ENCODE peak calls at places on chromosomes 3 and 15, in six cellular contexts. D is keratinocyte, Z is upper lobe of left lung, R is upper lobe of right lung, A is neural progenitor cell, G is cardiac muscle cell. U is an unnamed sample. For H3K36me3, the result is how much of the 10 kb centered on the place peaks cover.

GRCh38 chr15:94199725-94200124 is 31.6 kb upstream of the MCTP2 start:
- DNase-seq in A (no peak), D (no peak), G (no peak), R (no peak), Z (no peak), U (no peak)

GRCh38 chr3:169362261-169362660 is 301.3 kb downstream of the MECOM start:
- DNase-seq in R (no peak), A (no peak), G (peak), Z (no peak), D (no peak), U (no peak)

GRCh38 chr3:72054976-72055375 is 270.0 kb upstream of the PROK2 start:
- DNase-seq in D (no peak), G (no peak), R (no peak), A (no peak), Z (no peak), U (no peak)

GRCh38 chr15:45184562-45185041 is 3.2 kb downstream of the SHF start:
- DNase-seq in Z (peak), D (no peak), G (no peak), A (no peak), R (no peak), U (no peak)

GRCh38 chr15:77650285-77650684 is 17.6 kb upstream of the LINGO1 start:
- DNase-seq in G (peak), Z (no peak), A (peak), D (no peak), R (no peak), U (no peak)

GRCh38 chr3:111080357-111080937 is 8.8 kb downstream of the NECTIN3 start:
- DNase-seq in A (peak), R (no peak), G (peak), D (no peak), Z (no peak), U (no peak)

GRCh38 chr3:41431386-41431785 is 232.1 kb downstream of the CTNNB1 start:
- DNase-seq in A (no peak), Z (no peak), D (no peak), R (no peak), G (no peak), U (peak)

GRCh38 chr3:10419637-10420232 is 85.7 kb downstream of the ATP2B2 start:
- DNase-seq in R (no peak), A (no peak), G (no peak), D (no peak), Z (no peak), U (peak)

GRCh38 chr3:33030246-33030645 is 66.7 kb downstream of the GLB1 start:
- DNase-seq in G (no peak), R (no peak), D (no peak), A (no peak), Z (no peak), U (no peak)

GRCh38 chr15:84142888-84143337 is 92.7 kb upstream of the GOLGA6L4 start:
- DNase-seq in D (peak), Z (no peak), R (peak), G (peak), A (peak), U (peak)

GRCh38 chr15:34886134-34886533 is 83.4 kb downstream of the AQR start:
- DNase-seq in R (no peak), Z (no peak), D (no peak), G (no peak), A (no peak), U (no peak)

GRCh38 chr3:173750095-173750494 is 352.6 kb downstream of the NLGN1 start:
- DNase-seq in D (no peak), A (no peak), Z (no peak), R (no peak), G (no peak), U (no peak)

GRCh38 chr3:15476378-15476777 is 45.1 kb downstream of the COLQ start:
- DNase-seq in A (no peak), R (no peak), G (no peak), Z (no peak), D (no peak), U (no peak)

GRCh38 chr3:188510366-188510765 is 356.4 kb downstream of the LPP start:
- DNase-seq in G (no peak), R (no peak), A (no peak), D (no peak), Z (no peak), U (peak)

GRCh38 chr3:105166893-105167292 is 199.8 kb upstream of the ALCAM start:
- DNase-seq in Z (no peak), R (no peak), D (no peak), G (no peak), A (no peak), U (no peak)

GRCh38 chr15:54515664-54516582 is 537.7 kb downstream of the UNC13C start:
- DNase-seq in D (no peak), R (no peak), A (no peak), G (no peak), Z (no peak), U (no peak)

GRCh38 chr3:47503033-47503432 is 10.5 kb downstream of the ELP6 start:
- DNase-seq in R (no peak), G (no peak), A (no peak), D (no peak), Z (no peak), U (no peak)

GRCh38 chr3:115836944-115837343 is 213.6 kb downstream of the GAP43 start:
- DNase-seq in R (no peak), G (peak), A (peak), Z (no peak), D (no peak), U (no peak)

GRCh38 chr3:150870406-150870805 is 34.8 kb downstream of the MINDY4B start:
- DNase-seq in Z (no peak), A (no peak), G (no peak), R (no peak), D (no peak), U (peak)

GRCh38 chr3:194900886-194901522 is 215.3 kb downstream of the FAM43A start:
- DNase-seq in D (no peak), G (no peak), A (no peak), Z (no peak), R (no peak), U (no peak)

GRCh38 chr15:96160269-96160668 is 170.2 kb upstream of the NR2F2 start:
- DNase-seq in A (no peak), D (no peak), R (no peak), G (no peak), Z (no peak), U (no peak)

GRCh38 chr15:91787198-91787597 is 66.3 kb upstream of the SLCO3A1 start:
- DNase-seq in G (no peak), A (no peak), D (no peak), R (no peak), Z (no peak), U (no peak)

GRCh38 chr3:190486201-190486865 is 27.6 kb upstream of the IL1RAP start:
- DNase-seq in Z (no peak), G (no peak), D (no peak), A (no peak), R (no peak), U (no peak)

GRCh38 chr15:71800835-71801745 is 9.3 kb upstream of the NR2E3 start:
- DNase-seq in R (no peak), Z (no peak), D (peak), A (peak), G (peak), U (no peak)

GRCh38 chr3:141699907-141700306 is 38.2 kb upstream of the RNF7 start:
- DNase-seq in G (no peak), D (no peak), Z (no peak), R (no peak), A (no peak), U (no peak)

GRCh38 chr3:100613721-100614390 is 4.5 kb downstream of the ADGRG7 start:
- DNase-seq in G (no peak), Z (no peak), D (no peak), R (no peak), A (no peak), U (no peak)

GRCh38 chr3:126261037-126261436 is 80.7 kb upstream of the ALDH1L1 start:
- DNase-seq in G (no peak), A (peak), D (no peak), Z (peak), R (peak), U (no peak)

GRCh38 chr3:71050133-71050520 is 533.4 kb downstream of the FOXP1 start:
- DNase-seq in A (no peak), R (no peak), Z (no peak), D (no peak), G (no peak), U (no peak)
- TF ChIP-seq CTCF in A (no peak), R (no peak), Z (no peak), D (no peak), G (no peak), U (no peak)

DNA sequence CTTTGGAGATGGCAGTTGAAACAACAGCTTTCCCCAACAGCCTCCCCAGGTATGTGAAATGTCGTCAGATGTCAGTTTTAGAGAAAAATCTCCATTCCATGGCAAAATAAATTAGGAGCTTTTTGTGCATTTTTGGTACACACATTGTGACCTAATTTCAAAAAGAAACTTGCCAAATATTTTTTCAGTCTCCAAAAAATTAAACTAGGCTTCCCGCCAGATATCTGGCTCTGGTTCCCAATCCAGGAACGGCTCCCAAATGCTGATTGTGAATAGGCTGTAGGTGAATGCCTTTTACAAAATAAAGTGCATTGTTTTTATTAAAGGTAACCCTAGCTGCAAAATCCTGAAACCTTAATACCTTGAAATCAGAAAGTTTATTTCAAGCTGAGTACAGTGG is 10.9 kb downstream of the KCNAB1 start:
- DNase-seq in Z (no peak), R (no peak), D (no peak), A (no peak), G (no peak), U (no peak)
- H3K4me3 ChIP-seq in Z (no peak), R (no peak), D (no peak), A (no peak), G (no peak), U (no peak)

GRCh38 chr15:64712353-64712752 is 63.0 kb downstream of the RBPMS2 start:
- DNase-seq in Z (no peak), R (no peak), D (no peak), G (no peak), A (no peak), U (no peak)
- H3K36me3 ChIP-seq in Z (under half), R (under half), D (under half), G (under half), A (under half), U (under half)

GRCh38 chr3:119322523-119323400 is 28.6 kb downstream of the ARHGAP31 start:
- DNase-seq in R (peak), Z (peak), A (peak), D (no peak), G (peak), U (no peak)
- TF ChIP-seq CTCF in R (peak), Z (peak), A (peak), D (no peak), G (peak), U (peak)

DNA sequence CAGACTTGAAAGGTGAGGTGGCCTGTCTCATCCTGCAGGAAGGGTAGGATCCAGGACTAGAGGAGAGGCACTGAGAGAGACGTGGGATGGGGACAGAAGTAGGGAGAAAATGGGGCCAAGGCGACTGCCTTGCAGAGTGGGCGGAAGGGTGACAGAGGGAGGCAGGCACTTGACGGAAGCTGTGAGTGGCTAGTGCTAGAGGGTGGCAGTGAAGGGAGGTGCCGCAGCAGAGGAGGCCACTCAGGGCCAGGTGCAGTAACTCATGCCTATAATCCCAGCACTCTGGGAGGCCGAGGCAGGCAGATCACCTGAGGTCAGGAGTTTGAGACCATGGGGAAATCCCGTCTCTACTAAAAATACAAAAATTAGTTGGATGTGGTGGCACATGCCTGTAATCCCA is 7.3 kb downstream of the CCDC33 start:
- DNase-seq in R (no peak), Z (no peak), G (no peak), D (no peak), A (no peak), U (no peak)
- H3K4me3 ChIP-seq in R (no peak), Z (no peak), G (no peak), D (no peak), A (no peak), U (no peak)

GRCh38 chr15:63056843-63057242 is 14.3 kb downstream of the TPM1 start:
- DNase-seq in Z (no peak), D (no peak), R (no peak), G (no peak), A (no peak), U (no peak)

GRCh38 chr15:63059573-63060216 is 17.1 kb downstream of the TPM1 start:
- DNase-seq in G (no peak), Z (no peak), D (no peak), R (no peak), A (no peak), U (no peak)

GRCh38 chr15:63054985-63055384 is 12.4 kb downstream of the TPM1 start:
- DNase-seq in Z (no peak), G (no peak), A (no peak), R (no peak), D (no peak), U (no peak)

GRCh38 chr15:63059075-63059474 is 16.5 kb downstream of the TPM1 start:
- DNase-seq in G (no peak), A (no peak), R (no peak), Z (no peak), D (no peak), U (no peak)

DNA sequence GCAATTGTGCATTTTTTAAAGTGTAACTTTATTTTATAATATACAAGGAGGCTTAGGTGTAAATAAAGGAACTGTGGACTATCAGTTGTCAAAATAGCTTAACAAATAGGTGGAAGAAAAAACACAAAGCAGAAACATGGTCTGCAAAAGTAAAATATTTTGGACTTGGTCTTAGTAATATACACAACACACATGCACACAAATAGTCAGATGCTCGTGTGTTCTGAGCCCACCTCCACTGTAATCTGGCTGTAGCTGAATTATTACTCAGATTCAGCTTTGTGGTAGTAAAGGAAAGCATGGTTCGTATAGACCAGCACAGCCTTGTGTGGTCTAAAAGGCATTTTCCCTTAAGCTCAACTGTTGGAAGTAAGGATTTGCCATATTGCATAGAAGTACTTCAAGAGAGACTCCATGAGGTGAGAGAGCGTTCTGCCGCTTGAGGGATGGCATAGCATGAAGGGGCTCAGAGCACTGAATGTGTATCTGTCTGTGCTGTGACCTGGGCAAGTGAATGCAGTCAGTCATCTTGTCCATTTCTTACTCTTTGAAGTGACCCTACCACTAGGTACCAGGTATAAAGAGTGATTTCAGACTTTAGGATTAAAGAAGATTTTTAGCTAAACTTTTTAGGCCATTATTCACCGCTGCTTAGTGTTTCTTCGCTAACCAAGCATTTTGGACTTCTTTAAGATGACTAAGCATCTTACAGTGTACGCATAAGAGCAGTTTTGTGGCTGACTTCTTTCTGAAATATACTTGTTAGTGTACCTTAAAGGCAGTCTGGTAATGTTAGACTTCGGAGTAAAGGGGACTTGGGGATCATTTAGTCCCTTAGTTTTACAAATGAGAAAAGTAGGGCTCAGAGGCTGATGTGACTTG is 15.1 kb downstream of the TPM1 start:
- DNase-seq in A (no peak), D (no peak), G (no peak), Z (no peak), R (no peak), U (no peak)
- H3K36me3 ChIP-seq in A (half or more), D (half or more), G (half or more), Z (half or more), R (half or more), U (under half)

GRCh38 chr3:121153851-121154250 is 245.8 kb downstream of the STXBP5L start:
- DNase-seq in G (no peak), A (no peak), D (no peak), Z (no peak), R (no peak), U (no peak)

GRCh38 chr3:121155023-121155422 is 247.0 kb downstream of the STXBP5L start:
- DNase-seq in G (no peak), D (no peak), R (no peak), A (no peak), Z (no peak), U (no peak)

DNA sequence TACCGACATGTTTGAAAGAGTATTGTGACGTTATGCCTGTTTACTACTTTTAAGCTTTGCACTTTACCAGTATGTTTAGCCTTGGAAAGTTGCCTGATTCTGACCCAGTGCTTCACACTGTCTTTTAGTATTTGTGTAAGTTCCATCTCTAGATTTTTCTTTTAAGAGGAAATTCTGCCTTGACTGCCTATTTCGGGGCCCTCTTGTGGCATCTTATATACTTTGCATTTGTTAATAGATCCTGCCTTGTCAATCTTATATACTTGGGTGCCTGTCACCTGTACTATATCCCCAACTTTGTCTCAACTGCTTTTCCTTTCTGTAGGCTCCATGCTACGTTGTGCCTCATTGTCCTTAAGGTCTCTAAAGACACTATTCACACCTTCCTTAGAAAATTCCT is 244.6 kb downstream of the STXBP5L start:
- DNase-seq in A (peak), R (no peak), G (no peak), D (no peak), Z (no peak), U (no peak)
- TF ChIP-seq CTCF in A (peak), R (no peak), G (peak), D (no peak), Z (no peak), U (no peak)

U was measured in kidney epithelial cell.